ENCODE peak calls at places on chromosomes 16 and 17, in nine cellular contexts. Y is CD8-positive, alpha-beta T cell; L is fibroblast of lung; S is prostate gland; A is cardiac fibroblast; T is pancreas; X is gastrocnemius medialis; Z is HFF-Myc; E is IMR-90. Q is an unnamed sample.
A peak's percentile ranks its signal among the peaks of the same experiment; 100 is the strongest.

GRCh38 chr16:14388243-14388642 is 241.8 kb downstream of the PARN start:
- DNase-seq in Y (no peak), L (no peak), S (no peak), A (no peak), T (no peak), X (no peak), Z (no peak), E (no peak), Q (no peak)

GRCh38 chr17:42171831-42172230 is 9.1 kb downstream of the KCNH4 start:
- DNase-seq in Y (no peak), L (no peak), S (peak; percentile 71), A (no peak), T (no peak), X (no peak), Z (no peak), E (no peak), Q (no peak)

GRCh38 chr17:31888124-31888523 is 13.4 kb downstream of the UTP6 start:
- DNase-seq in Y (no peak), L (no peak), S (no peak), A (no peak), T (peak; percentile 23), X (no peak), Z (no peak), E (no peak), Q (no peak)

GRCh38 chr17:41772218-41772585 is 14.3 kb downstream of the JUP start:
- DNase-seq in Y (no peak), L (no peak), S (peak; percentile 88), A (no peak), T (peak; percentile 77), X (no peak), Z (no peak), E (no peak), Q (peak; percentile 77)

GRCh38 chr16:67647681-67648080 is 2.7 kb downstream of the CARMIL2 start:
- DNase-seq in Y (no peak), L (no peak), S (no peak), A (no peak), T (no peak), X (no peak), Z (no peak), E (no peak), Q (no peak)

GRCh38 chr17:15289285-15290185 is 24.4 kb upstream of the PMP22 start:
- DNase-seq in Y (no peak), L (peak; percentile 85), S (no peak), A (peak; percentile 74), T (no peak), X (no peak), Z (no peak), E (peak; percentile 89), Q (no peak)

GRCh38 chr16:72985148-72985882 is 62.6 kb downstream of the ZFHX3 start:
- DNase-seq in Y (no peak), L (peak; percentile 56), S (no peak), A (peak; percentile 97), T (no peak), X (peak; percentile 91), Z (no peak), E (peak; percentile 48), Q (no peak)

GRCh38 chr16:10355589-10355988 is 30.3 kb upstream of the ATF7IP2 start:
- DNase-seq in Y (peak; percentile 43), L (no peak), S (no peak), A (no peak), T (no peak), X (no peak), Z (no peak), E (no peak), Q (no peak)

GRCh38 chr16:15502041-15502725 is 67.8 kb downstream of the BMERB1 start:
- DNase-seq in Y (no peak), L (peak; percentile 97), S (no peak), A (peak; percentile 94), T (no peak), X (no peak), Z (peak; percentile 87), E (peak; percentile 96), Q (no peak)

GRCh38 chr16:50627419-50627818 is 53.7 kb downstream of the SNX20 start:
- DNase-seq in Y (peak; percentile 71), L (peak; percentile 37), S (peak; percentile 38), A (no peak), T (no peak), X (peak; percentile 19), Z (no peak), E (no peak), Q (no peak)

GRCh38 chr16:89261691-89262563 is 44.4 kb downstream of the ZNF778 start:
- DNase-seq in Y (no peak), L (no peak), S (peak; percentile 23), A (no peak), T (no peak), X (no peak), Z (no peak), E (peak; percentile 13), Q (no peak)

GRCh38 chr16:82368041-82368440 is 198.0 kb upstream of the MPHOSPH6 start:
- DNase-seq in Y (no peak), L (peak; percentile 23), S (peak; percentile 26), A (peak; percentile 38), T (no peak), X (no peak), Z (no peak), E (peak; percentile 32), Q (peak; percentile 66)

GRCh38 chr17:44334315-44335181 is 9.9 kb upstream of the SLC25A39 start:
- DNase-seq in Y (no peak), L (no peak), S (no peak), A (no peak), T (no peak), X (no peak), Z (no peak), E (peak; percentile 15), Q (no peak)
- TF ChIP-seq CTCF in Y (no peak), L (no peak), S (no peak), A (no peak), T (no peak), X (no peak), Z (no peak), E (no peak), Q (no peak)

DNA sequence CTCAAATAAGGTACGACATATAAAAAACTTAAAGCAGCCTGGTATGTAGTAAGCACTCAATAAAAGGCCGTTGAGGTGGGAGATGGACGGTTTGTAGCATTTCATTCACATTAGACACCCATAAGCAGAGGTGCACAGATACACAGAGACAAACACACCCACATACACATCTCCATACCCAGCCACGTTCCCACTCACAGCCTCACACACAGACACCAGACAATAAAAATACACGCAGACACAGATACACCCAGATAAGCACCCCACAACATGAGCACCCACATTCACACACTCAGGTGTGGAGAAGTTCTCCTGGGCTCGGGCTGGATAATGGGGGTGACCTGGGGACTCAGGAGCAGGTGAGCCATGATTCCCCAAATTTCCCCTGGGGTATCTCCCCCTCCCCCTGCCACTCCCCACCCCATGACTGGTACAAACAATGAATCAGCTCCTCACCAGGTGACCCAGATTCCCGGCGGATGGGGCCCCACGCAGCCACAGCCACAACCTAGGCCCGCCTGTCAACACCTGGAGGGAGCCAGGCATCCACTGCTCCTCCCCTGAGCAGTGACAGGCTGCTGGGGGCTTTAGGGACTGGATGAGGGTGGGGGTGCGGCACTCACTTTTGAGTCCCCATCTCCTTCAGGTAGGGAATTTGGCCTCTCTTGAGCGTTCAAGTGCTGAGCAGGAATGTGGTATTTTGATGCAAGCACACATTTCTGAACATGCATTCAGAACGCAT is 2.7 kb downstream of the DLX3 start:
- DNase-seq in Y (peak; percentile 36), L (no peak), S (no peak), A (no peak), T (no peak), X (no peak), Z (no peak), E (no peak), Q (no peak)
- H3K4me3 ChIP-seq in Y (no peak overlapping the region), L (no peak overlapping the region), S (no peak overlapping the region), A (no peak overlapping the region), T (no peak overlapping the region), X (no peak overlapping the region), Z (no peak overlapping the region), E (no peak overlapping the region), Q (no peak overlapping the region)

GRCh38 chr16:77376358-77376757 is 58.5 kb downstream of the ADAMTS18 start:
- DNase-seq in Y (no peak), L (no peak), S (no peak), A (no peak), T (no peak), X (no peak), Z (no peak), E (no peak), Q (no peak)
- TF ChIP-seq CTCF in Y (no peak), L (no peak), S (no peak), A (peak; percentile 7), T (no peak), X (no peak), Z (peak; percentile 39), E (no peak), Q (no peak)

GRCh38 chr17:73302189-73302588 is 9.6 kb downstream of the CDC42EP4 start:
- DNase-seq in Y (no peak), L (peak; percentile 86), S (no peak), A (no peak), T (no peak), X (no peak), Z (no peak), E (no peak), Q (no peak)

GRCh38 chr17:73297934-73298861 is 13.6 kb downstream of the CDC42EP4 start:
- DNase-seq in Y (no peak), L (no peak), S (no peak), A (no peak), T (no peak), X (no peak), Z (no peak), E (no peak), Q (no peak)

GRCh38 chr17:73304438-73304837 is 7.4 kb downstream of the CDC42EP4 start:
- DNase-seq in Y (no peak), L (no peak), S (no peak), A (no peak), T (no peak), X (no peak), Z (no peak), E (no peak), Q (no peak)

GRCh38 chr17:73301359-73301758 is 10.4 kb downstream of the CDC42EP4 start:
- DNase-seq in Y (no peak), L (no peak), S (no peak), A (no peak), T (no peak), X (no peak), Z (no peak), E (no peak), Q (no peak)

GRCh38 chr17:73300392-73300791 is 11.4 kb downstream of the CDC42EP4 start:
- DNase-seq in Y (no peak), L (no peak), S (no peak), A (no peak), T (no peak), X (no peak), Z (no peak), E (no peak), Q (no peak)
- H3K4me3 ChIP-seq in Y (no peak overlapping the region), L (no peak overlapping the region), S (no peak overlapping the region), A (no peak overlapping the region), T (no peak overlapping the region), X (no peak overlapping the region), Z (no peak overlapping the region), E (no peak overlapping the region), Q (no peak overlapping the region)